ENCODE peak calls at places on chromosomes 6 and 20, in four cellular contexts. One of them, this sample, is unnamed.

GRCh38 chr6:109947001-109947400 is 31.1 kb upstream of the GPR6 start:
- DNase-seq in astrocyte of the spinal cord: no peak
- DNase-seq in AG09309: no peak
- DNase-seq in dorsolateral prefrontal cortex: no peak
- DNase-seq in this sample: no peak

GRCh38 chr6:44373787-44374186 is 13.7 kb upstream of the CDC5L start:
- DNase-seq in astrocyte of the spinal cord: no peak
- DNase-seq in dorsolateral prefrontal cortex: no peak
- DNase-seq in AG09309: no peak
- DNase-seq in this sample: no peak

GRCh38 chr6:85357651-85358050 is 92.2 kb upstream of the NT5E start:
- DNase-seq in astrocyte of the spinal cord: no peak
- DNase-seq in dorsolateral prefrontal cortex: no peak
- DNase-seq in AG09309: no peak
- DNase-seq in this sample: no peak

GRCh38 chr6:16514249-16514648 is 247.0 kb downstream of the ATXN1 start:
- DNase-seq in AG09309: no peak
- DNase-seq in astrocyte of the spinal cord: peak
- DNase-seq in dorsolateral prefrontal cortex: no peak
- DNase-seq in this sample: peak

GRCh38 chr20:50259705-50260479 is 69.3 kb downstream of the CEBPB start:
- DNase-seq in AG09309: no peak
- DNase-seq in dorsolateral prefrontal cortex: no peak
- DNase-seq in astrocyte of the spinal cord: no peak
- DNase-seq in this sample: no peak

GRCh38 chr20:25623225-25623735 is 534 bp downstream of the NANP start:
- DNase-seq in astrocyte of the spinal cord: peak
- DNase-seq in dorsolateral prefrontal cortex: no peak
- DNase-seq in AG09309: no peak
- DNase-seq in this sample: peak

GRCh38 chr6:112990971-112991370 is 643.8 kb downstream of the RFPL4B start:
- DNase-seq in dorsolateral prefrontal cortex: no peak
- DNase-seq in astrocyte of the spinal cord: no peak
- DNase-seq in AG09309: no peak
- DNase-seq in this sample: peak

GRCh38 chr6:161215193-161215592 is 58.7 kb downstream of the AGPAT4 start:
- DNase-seq in dorsolateral prefrontal cortex: no peak
- DNase-seq in AG09309: peak
- DNase-seq in astrocyte of the spinal cord: peak
- DNase-seq in this sample: peak

GRCh38 chr6:22218410-22218809 is 78.4 kb downstream of the PRL start:
- DNase-seq in astrocyte of the spinal cord: no peak
- DNase-seq in dorsolateral prefrontal cortex: no peak
- DNase-seq in AG09309: no peak
- DNase-seq in this sample: no peak

GRCh38 chr6:8275667-8276066 is 159.7 kb downstream of the SLC35B3 start:
- DNase-seq in astrocyte of the spinal cord: no peak
- DNase-seq in dorsolateral prefrontal cortex: no peak
- DNase-seq in AG09309: no peak
- DNase-seq in this sample: no peak

GRCh38 chr6:109082178-109082577 is 12.5 kb downstream of the SESN1 start:
- DNase-seq in dorsolateral prefrontal cortex: no peak
- DNase-seq in astrocyte of the spinal cord: peak
- DNase-seq in AG09309: peak
- DNase-seq in this sample: no peak

GRCh38 chr6:27133281-27134227 is 113.9 kb upstream of the PRSS16 start:
- DNase-seq in astrocyte of the spinal cord: peak
- DNase-seq in dorsolateral prefrontal cortex: no peak
- DNase-seq in AG09309: no peak
- DNase-seq in this sample: peak

GRCh38 chr20:37202267-37202943 is 23.1 kb upstream of the MROH8 start:
- DNase-seq in dorsolateral prefrontal cortex: no peak
- DNase-seq in AG09309: peak
- DNase-seq in astrocyte of the spinal cord: peak
- DNase-seq in this sample: peak

GRCh38 chr6:87118054-87118453 is 23.1 kb upstream of the CGA start:
- DNase-seq in AG09309: no peak
- DNase-seq in astrocyte of the spinal cord: no peak
- DNase-seq in dorsolateral prefrontal cortex: no peak
- DNase-seq in this sample: no peak

GRCh38 chr20:21235713-21236445 is 67.3 kb upstream of the XRN2 start:
- DNase-seq in AG09309: peak
- DNase-seq in dorsolateral prefrontal cortex: peak
- DNase-seq in astrocyte of the spinal cord: peak
- DNase-seq in this sample: peak

GRCh38 chr6:20213271-20213798 is 1.1 kb upstream of the MBOAT1 start:
- DNase-seq in astrocyte of the spinal cord: no peak
- DNase-seq in AG09309: no peak
- DNase-seq in dorsolateral prefrontal cortex: no peak
- DNase-seq in this sample: no peak